ENCODE peak calls at places on chromosomes 7 and 10, in four cellular contexts. H is putamen, Y is cerebellar cortex, L is thyroid gland. I is an unnamed sample.

GRCh38 chr10:96832721-96833219 is 672 bp downstream of the LCOR start:
- DNase-seq in H (peak), Y (peak), L (peak), I (peak)

GRCh38 chr7:23593706-23594105 is 3.5 kb upstream of the CCDC126 start:
- DNase-seq in H (no peak), Y (no peak), L (no peak), I (no peak)

GRCh38 chr7:115340828-115341227 is 418.9 kb downstream of the MDFIC start:
- DNase-seq in H (no peak), Y (no peak), L (no peak), I (no peak)

GRCh38 chr10:69760086-69760485 is 41.6 kb upstream of the COL13A1 start:
- DNase-seq in H (no peak), Y (no peak), L (no peak), I (no peak)

GRCh38 chr7:112211348-112211907 is 4.9 kb downstream of the ZNF277 start:
- DNase-seq in H (no peak), Y (no peak), L (no peak), I (no peak)

GRCh38 chr10:113858541-113858940 is 4.1 kb downstream of the NHLRC2 start:
- DNase-seq in H (no peak), Y (no peak), L (no peak), I (no peak)

GRCh38 chr7:130365093-130365492 is 15.2 kb upstream of the CPA1 start:
- DNase-seq in H (no peak), Y (no peak), L (no peak), I (no peak)

GRCh38 chr7:158546626-158547025 is 41.0 kb downstream of the PTPRN2 start:
- DNase-seq in H (no peak), Y (no peak), L (no peak), I (no peak)

I was measured in cerebellum.